ENCODE peak calls at places on chromosomes 4 and X, in five cellular contexts. E, H, R, M and D are unnamed samples. For H3K27me3, the result is how much of the 10 kb centered on the place peaks cover.

GRCh38 chr4:18756661-18757060 is 735.1 kb upstream of the LCORL start:
- DNase-seq in E (no peak), H (no peak), R (no peak), M (no peak), D (no peak)

GRCh38 chr4:46386570-46386969 is 3.4 kb downstream of the GABRA2 start:
- DNase-seq in E (no peak), H (no peak), R (peak), M (peak), D (no peak)

GRCh38 chr4:147019061-147019460 is 73.4 kb upstream of the TTC29 start:
- DNase-seq in E (peak), H (peak), R (peak), M (peak), D (peak)

GRCh38 chrX:142238536-142238935 is 33.4 kb upstream of the MAGEC2 start:
- DNase-seq in E (no peak), H (no peak), R (no peak), M (no peak), D (no peak)

GRCh38 chr4:110636231-110636676 is 13.4 kb upstream of the PITX2 start:
- DNase-seq in E (no peak), H (no peak), R (no peak), M (no peak), D (no peak)

GRCh38 chrX:10633722-10634121 is 13.3 kb upstream of the MID1 start:
- DNase-seq in E (no peak), H (no peak), R (peak), M (no peak), D (peak)

GRCh38 chr4:40763228-40763716 is 13.5 kb downstream of the NSUN7 start:
- DNase-seq in E (no peak), H (no peak), R (peak), M (no peak), D (no peak)

GRCh38 chr4:38188631-38189101 is 228.5 kb downstream of the PTTG2 start:
- DNase-seq in E (no peak), H (no peak), R (peak), M (no peak), D (no peak)

GRCh38 chr4:163587867-163588266 is 93.4 kb downstream of the TMA16 start:
- DNase-seq in E (no peak), H (no peak), R (no peak), M (peak), D (no peak)

GRCh38 chr4:138398297-138398696 is 156.1 kb upstream of the SLC7A11 start:
- DNase-seq in E (no peak), H (no peak), R (no peak), M (peak), D (no peak)

GRCh38 chr4:77178560-77178959 is 21.6 kb downstream of the CCNG2 start:
- DNase-seq in E (no peak), H (no peak), R (no peak), M (peak), D (no peak)

GRCh38 chr4:86401826-86402225 is 42.0 kb upstream of the MAPK10 start:
- DNase-seq in E (no peak), H (no peak), R (peak), M (no peak), D (no peak)

GRCh38 chrX:28988246-28988645 is 401.0 kb downstream of the IL1RAPL1 start:
- DNase-seq in E (no peak), H (no peak), R (no peak), M (peak), D (peak)

GRCh38 chr4:162791321-162791720 is 375.4 kb downstream of the NAF1 start:
- DNase-seq in E (no peak), H (no peak), R (no peak), M (no peak), D (no peak)

GRCh38 chr4:57499786-57500185 is 389.6 kb upstream of the IGFBP7 start:
- DNase-seq in E (no peak), H (no peak), R (peak), M (no peak), D (no peak)

GRCh38 chr4:67940505-67940904 is 22.8 kb downstream of the TMPRSS11A start:
- DNase-seq in E (no peak), H (no peak), R (no peak), M (no peak), D (no peak)

GRCh38 chrX:34656842-34657780 is at the start of gene TMEM47:
- DNase-seq in E (peak), H (no peak), R (peak), M (peak), D (peak)

GRCh38 chrX:40154853-40155616 is 57.3 kb upstream of the BCOR start:
- DNase-seq in E (peak), H (no peak), R (peak), M (peak), D (peak)
- H3K27me3 ChIP-seq in E (under half), H (under half), R (under half), M (under half), D (under half)

GRCh38 chr4:120692964-120693363 is 229.6 kb downstream of the PRDM5 start:
- DNase-seq in E (no peak), H (no peak), R (peak), M (no peak), D (no peak)

GRCh38 chr4:120685756-120686278 is 236.7 kb downstream of the PRDM5 start:
- DNase-seq in E (no peak), H (no peak), R (peak), M (peak), D (no peak)

GRCh38 chr4:120691536-120691935 is 231.0 kb downstream of the PRDM5 start:
- DNase-seq in E (no peak), H (no peak), R (peak), M (no peak), D (no peak)

GRCh38 chr4:120691106-120691505 is 231.4 kb downstream of the PRDM5 start:
- DNase-seq in E (no peak), H (no peak), R (peak), M (no peak), D (no peak)

DNA sequence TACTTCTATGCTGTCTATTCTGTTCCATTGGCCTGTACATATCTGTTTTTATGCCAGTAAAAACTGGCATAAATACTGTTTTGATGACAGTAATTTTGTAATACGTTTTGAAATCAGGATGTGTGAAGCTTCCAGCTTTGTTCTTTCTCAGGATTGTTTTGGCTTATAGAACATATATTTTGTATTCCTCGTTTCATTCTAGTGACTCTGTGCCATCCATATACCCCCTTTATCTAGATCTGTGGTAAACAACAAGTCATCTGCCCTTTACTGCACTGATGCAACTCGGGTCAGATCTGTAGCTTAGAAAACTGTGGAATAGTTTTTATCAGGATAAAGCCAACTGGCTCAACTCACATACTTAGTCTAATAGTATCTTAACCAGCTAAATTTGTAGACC is 233.7 kb downstream of the PRDM5 start:
- DNase-seq in E (no peak), H (no peak), R (no peak), M (no peak), D (no peak)
- H3K27me3 ChIP-seq in E (under half), H (under half), R (under half), M (under half), D (under half)

GRCh38 chr4:8646296-8647093 is 53.9 kb downstream of the CPZ start:
- DNase-seq in E (no peak), H (no peak), R (no peak), M (peak), D (peak)

GRCh38 chr4:8645753-8646124 is 53.2 kb downstream of the CPZ start:
- DNase-seq in E (peak), H (no peak), R (no peak), M (no peak), D (no peak)

GRCh38 chr4:8644461-8644891 is 51.9 kb downstream of the CPZ start:
- DNase-seq in E (peak), H (no peak), R (no peak), M (peak), D (peak)

GRCh38 chr4:8643986-8644385 is 51.4 kb downstream of the CPZ start:
- DNase-seq in E (peak), H (no peak), R (no peak), M (peak), D (peak)

DNA sequence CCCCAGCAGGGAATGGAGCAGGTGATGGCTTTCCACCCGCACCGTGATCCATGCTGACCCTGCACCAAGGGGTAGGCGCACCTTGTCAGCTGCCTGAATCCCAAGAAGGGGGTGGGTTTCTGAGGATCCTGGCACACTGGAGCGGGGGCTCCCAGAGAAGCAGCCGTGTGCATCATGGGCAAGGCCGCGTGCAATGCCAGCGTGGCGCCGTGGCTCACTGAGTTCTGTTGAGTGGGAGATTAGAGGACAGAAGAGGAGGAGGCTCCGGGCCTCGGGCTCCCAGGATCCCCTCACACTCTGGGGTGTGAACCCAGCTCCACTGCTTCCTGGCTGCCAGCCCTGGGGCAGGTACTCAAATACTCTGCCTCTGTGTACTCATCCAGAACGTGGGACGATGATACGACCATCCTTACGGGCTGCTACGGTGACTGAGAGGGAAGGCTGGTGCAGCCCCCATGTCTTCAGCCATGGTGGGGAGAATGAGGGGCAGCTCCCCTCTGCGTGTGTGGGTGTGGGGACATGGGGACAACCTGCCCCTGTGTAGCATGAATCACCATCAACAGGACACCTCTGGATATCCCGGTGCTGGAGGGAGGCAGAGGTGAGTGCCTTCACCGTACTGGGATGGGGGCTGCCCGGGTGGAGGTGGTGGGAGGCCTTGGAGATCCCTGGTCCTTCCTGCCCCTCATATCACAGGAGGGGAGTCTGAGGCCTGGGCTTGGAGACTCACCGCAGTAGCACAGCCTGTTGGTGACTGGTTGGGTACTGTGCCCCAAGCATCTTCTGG is 52.6 kb downstream of the CPZ start:
- DNase-seq in E (peak), H (no peak), R (no peak), M (peak), D (peak)
- H3K27me3 ChIP-seq in E (under half), H (under half), R (under half), M (under half), D (under half)

GRCh38 chrX:786441-786881 is 155.9 kb downstream of the SHOX start:
- DNase-seq in E (no peak), H (no peak), R (no peak), M (no peak), D (no peak)
- H3K27me3 ChIP-seq in E (under half), H (under half), R (under half), M (under half), D (under half)

GRCh38 chr4:173546776-173547175 is 16.7 kb upstream of the HAND2 start:
- DNase-seq in E (no peak), H (no peak), R (no peak), M (no peak), D (no peak)

GRCh38 chr4:173543266-173543665 is 13.2 kb upstream of the HAND2 start:
- DNase-seq in E (no peak), H (no peak), R (no peak), M (no peak), D (no peak)

GRCh38 chr4:173545440-173545839 is 15.4 kb upstream of the HAND2 start:
- DNase-seq in E (no peak), H (no peak), R (no peak), M (no peak), D (no peak)

DNA sequence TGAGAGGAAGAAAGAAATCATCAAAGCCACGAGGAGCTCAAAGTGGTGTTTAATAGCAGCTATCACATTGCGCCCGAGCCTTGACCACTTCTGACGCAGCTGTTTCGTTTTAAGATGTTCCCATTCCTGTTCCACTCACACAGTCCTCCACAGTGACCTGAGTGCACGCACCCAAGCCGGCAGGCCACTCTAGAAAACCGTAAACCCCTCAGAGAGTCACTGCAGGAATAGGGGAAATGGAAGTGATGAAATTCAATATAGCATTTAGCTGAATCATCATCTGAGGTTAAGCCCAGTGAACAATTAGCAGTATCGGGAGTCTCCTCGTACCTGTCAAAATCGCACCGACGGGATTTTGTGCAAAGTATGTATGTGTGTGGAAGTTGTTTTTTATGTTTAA is 17.9 kb upstream of the HAND2 start:
- DNase-seq in E (no peak), H (no peak), R (no peak), M (no peak), D (peak)
- H3K27me3 ChIP-seq in E (under half), H (under half), R (under half), M (under half), D (under half)

GRCh38 chr4:123976285-123976684 is 579.7 kb downstream of the SPRY1 start:
- DNase-seq in E (no peak), H (no peak), R (no peak), M (peak), D (no peak)
- H3K27me3 ChIP-seq in E (under half), H (under half), R (under half), M (under half), D (under half)

DNA sequence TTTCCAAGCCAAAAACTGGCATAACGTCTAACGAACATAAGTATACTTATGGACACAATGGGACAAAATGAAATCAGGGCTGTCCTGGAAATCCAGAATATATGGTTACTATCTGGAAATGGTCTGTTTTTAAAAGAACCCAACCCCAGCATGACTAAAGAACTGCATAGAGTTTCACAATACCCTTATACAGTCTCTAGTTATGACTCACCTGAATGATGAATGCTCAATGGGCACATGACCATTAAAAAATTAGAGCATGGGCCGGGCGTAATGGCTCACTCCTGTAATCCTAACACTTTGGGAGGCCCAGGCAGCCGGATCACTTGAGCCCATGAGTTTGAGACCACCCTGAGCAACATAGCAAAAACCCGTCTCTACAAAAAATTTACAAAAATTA is 31.8 kb downstream of the AMMECR1 start:
- DNase-seq in E (no peak), H (no peak), R (peak), M (no peak), D (peak)
- H3K27me3 ChIP-seq in E (under half), H (under half), R (under half), M (under half), D (under half)